ENCODE peak calls at places on chromosomes 1 and 21, in eight cellular contexts. Q, R, Z, L, C, T, U and F are unnamed samples.

GRCh38 chr1:111948209-111949131 is 41.0 kb downstream of the KCND3 start:
- DNase-seq in Q (peak), R (no peak), Z (no peak), L (peak), C (no peak), T (peak), U (peak), F (no peak)

GRCh38 chr1:174769961-174770549 is 229.7 kb upstream of the CACYBP start:
- DNase-seq in Q (peak), R (no peak), Z (no peak), L (peak), C (peak), T (no peak), U (peak), F (peak)

GRCh38 chr1:210373878-210374599 is 45.3 kb downstream of the HHAT start:
- DNase-seq in Q (peak), R (peak), Z (peak), L (peak), C (peak), T (no peak), U (peak), F (peak)

GRCh38 chr1:21672478-21673276 is 3.5 kb upstream of the RAP1GAP start:
- DNase-seq in Q (peak), R (no peak), Z (peak), L (no peak), C (no peak), T (no peak), U (no peak), F (no peak)

GRCh38 chr1:75328691-75329090 is 194.5 kb downstream of the LHX8 start:
- DNase-seq in Q (no peak), R (no peak), Z (no peak), L (no peak), C (no peak), T (no peak), U (no peak), F (no peak)

GRCh38 chr1:156704930-156705320 is 458 bp downstream of the CRABP2 start:
- DNase-seq in Q (peak), R (no peak), Z (no peak), L (peak), C (no peak), T (no peak), U (peak), F (no peak)

GRCh38 chr1:2044510-2045319 is 5.5 kb upstream of the PRKCZ start:
- DNase-seq in Q (peak), R (peak), Z (no peak), L (peak), C (peak), T (peak), U (no peak), F (peak)

GRCh38 chr1:22780696-22781095 is 70.1 kb downstream of the EPHB2 start:
- DNase-seq in Q (peak), R (no peak), Z (no peak), L (peak), C (peak), T (no peak), U (peak), F (no peak)

GRCh38 chr1:91830242-91831131 is 55.5 kb downstream of the TGFBR3 start:
- DNase-seq in Q (peak), R (no peak), Z (peak), L (peak), C (no peak), T (peak), U (peak), F (peak)

GRCh38 chr1:212561501-212561931 is 47.0 kb upstream of the ATF3 start:
- DNase-seq in Q (peak), R (no peak), Z (no peak), L (peak), C (no peak), T (no peak), U (peak), F (no peak)

GRCh38 chr1:41811978-41812852 is 106.5 kb downstream of the HIVEP3 start:
- DNase-seq in Q (peak), R (no peak), Z (peak), L (peak), C (peak), T (peak), U (peak), F (peak)

GRCh38 chr1:233038581-233038980 is 88.2 kb downstream of the NTPCR start:
- DNase-seq in Q (no peak), R (no peak), Z (no peak), L (no peak), C (no peak), T (no peak), U (no peak), F (no peak)

GRCh38 chr1:17232759-17233661 is 15.9 kb upstream of the PADI3 start:
- DNase-seq in Q (peak), R (no peak), Z (peak), L (peak), C (no peak), T (no peak), U (peak), F (no peak)

GRCh38 chr1:17633654-17634053 is 94.2 kb downstream of the ARHGEF10L start:
- DNase-seq in Q (peak), R (no peak), Z (peak), L (peak), C (no peak), T (no peak), U (no peak), F (no peak)

GRCh38 chr1:13540871-13541270 is 27.1 kb upstream of the LRRC38 start:
- DNase-seq in Q (no peak), R (no peak), Z (no peak), L (no peak), C (no peak), T (peak), U (no peak), F (no peak)

GRCh38 chr1:243496173-243496553 is 240.3 kb downstream of the SDCCAG8 start:
- DNase-seq in Q (no peak), R (no peak), Z (no peak), L (no peak), C (no peak), T (peak), U (no peak), F (no peak)

GRCh38 chr1:88867743-88868521 is 23.4 kb downstream of the GTF2B start:
- DNase-seq in Q (peak), R (no peak), Z (peak), L (no peak), C (no peak), T (no peak), U (no peak), F (no peak)

GRCh38 chr1:235597867-235598553 is 51.6 kb downstream of the GNG4 start:
- DNase-seq in Q (peak), R (no peak), Z (no peak), L (peak), C (peak), T (no peak), U (peak), F (peak)

GRCh38 chr1:30511563-30512252 is 211.7 kb downstream of the MATN1 start:
- DNase-seq in Q (peak), R (no peak), Z (no peak), L (peak), C (no peak), T (no peak), U (no peak), F (no peak)

GRCh38 chr1:37513795-37514349 is 694 bp downstream of the MEAF6 start:
- DNase-seq in Q (peak), R (peak), Z (no peak), L (peak), C (peak), T (peak), U (no peak), F (no peak)

GRCh38 chr1:24387636-24388035 is 25.9 kb downstream of the STPG1 start:
- DNase-seq in Q (no peak), R (no peak), Z (no peak), L (no peak), C (no peak), T (no peak), U (no peak), F (no peak)

GRCh38 chr1:28173151-28173979 is 3.1 kb downstream of the PTAFR start:
- DNase-seq in Q (peak), R (no peak), Z (no peak), L (no peak), C (no peak), T (peak), U (peak), F (no peak)

GRCh38 chr21:35145626-35146236 is 96.6 kb upstream of the RUNX1 start:
- DNase-seq in Q (no peak), R (no peak), Z (no peak), L (no peak), C (no peak), T (no peak), U (no peak), F (no peak)

GRCh38 chr1:151858030-151858746 is 4.7 kb upstream of the THEM5 start:
- DNase-seq in Q (no peak), R (no peak), Z (no peak), L (no peak), C (no peak), T (no peak), U (no peak), F (peak)

GRCh38 chr1:181044449-181044966 is 10.7 kb downstream of the MR1 start:
- DNase-seq in Q (peak), R (no peak), Z (no peak), L (peak), C (no peak), T (no peak), U (no peak), F (peak)

GRCh38 chr1:67540733-67541125 is 110.5 kb upstream of the SERBP1 start:
- DNase-seq in Q (peak), R (no peak), Z (no peak), L (peak), C (no peak), T (no peak), U (no peak), F (no peak)

GRCh38 chr21:32653326-32653901 is 41.2 kb upstream of the CFAP298 start:
- DNase-seq in Q (peak), R (no peak), Z (no peak), L (peak), C (peak), T (no peak), U (peak), F (no peak)